ENCODE peak calls at places on chromosome 2, in four cellular contexts. S is posterior vena cava, Z is cardiac fibroblast, P is GM04504. U is an unnamed sample.

GRCh38 chr2:111662771-111663470 is 221.1 kb downstream of the ANAPC1 start:
- DNase-seq in S (no peak), Z (no peak), P (no peak), U (no peak)

GRCh38 chr2:237868631-237869356 is 9.4 kb downstream of the RAMP1 start:
- DNase-seq in S (no peak), Z (peak), P (no peak), U (no peak)

GRCh38 chr2:121904656-121905055 is 149.2 kb downstream of the TSN start:
- DNase-seq in P (no peak), S (no peak), Z (no peak), U (no peak)

GRCh38 chr2:173472112-173472511 is 117.4 kb downstream of the CDCA7 start:
- DNase-seq in Z (no peak), S (no peak), P (no peak), U (no peak)

GRCh38 chr2:3536682-3537632 is 17.6 kb upstream of the ADI1 start:
- DNase-seq in P (no peak), S (peak), Z (peak), U (peak)

GRCh38 chr2:230877131-230877736 is 12.5 kb downstream of the ITM2C start:
- DNase-seq in Z (no peak), P (no peak), S (peak), U (no peak)

GRCh38 chr2:174080672-174081121 is 115.5 kb upstream of the SP3 start:
- DNase-seq in P (no peak), S (no peak), Z (no peak), U (no peak)

GRCh38 chr2:234458466-234458865 is 38.4 kb downstream of the ARL4C start:
- DNase-seq in Z (peak), P (no peak), S (no peak), U (no peak)

GRCh38 chr2:99442837-99443236 is 47.0 kb downstream of the REV1 start:
- DNase-seq in P (no peak), S (no peak), Z (peak), U (no peak)

GRCh38 chr2:105294844-105295481 is 34.6 kb downstream of the TGFBRAP1 start:
- DNase-seq in P (peak), Z (peak), S (no peak), U (peak)

U was measured in Caki2.